ENCODE peak calls at places on chromosomes 13 and 19, in ten cellular contexts. J is left ventricle myocardium inferior; Y is uterus; I is SK-N-SH; D is heart right ventricle; O is neural progenitor cell; E is DND-41; N is OCI-LY7; Q is CD8-positive, alpha-beta T cell; U is esophagus squamous epithelium. M is an unnamed sample. For H3K4me1, the result is how much of the 10 kb centered on the place peaks cover.

GRCh38 chr19:13396256-13397080 is 109.8 kb downstream of the CACNA1A start:
- DNase-seq in J (peak), Y (no peak), I (no peak), D (peak), O (peak), E (no peak), N (peak), Q (no peak), U (no peak), M (no peak)

GRCh38 chr19:40687525-40688016 is 2.9 kb downstream of the NUMBL start:
- DNase-seq in J (peak), Y (peak), I (no peak), D (peak), O (no peak), E (no peak), N (no peak), Q (no peak), U (no peak), M (peak)

GRCh38 chr13:111177803-111178389 is 62.8 kb downstream of the ARHGEF7 start:
- DNase-seq in J (no peak), Y (no peak), I (no peak), D (no peak), O (no peak), E (no peak), N (no peak), Q (no peak), U (no peak), M (no peak)

GRCh38 chr19:35722897-35723296 is 5.1 kb downstream of the KMT2B start:
- DNase-seq in J (no peak), Y (no peak), I (no peak), D (no peak), O (no peak), E (no peak), N (no peak), Q (no peak), U (no peak), M (no peak)

GRCh38 chr13:28493740-28494536 is 990 bp downstream of the FLT1 start:
- DNase-seq in J (no peak), Y (no peak), I (peak), D (peak), O (peak), E (no peak), N (no peak), Q (no peak), U (no peak), M (no peak)

GRCh38 chr13:19674898-19675297 is 41.4 kb downstream of the MPHOSPH8 start:
- DNase-seq in J (no peak), Y (no peak), I (no peak), D (no peak), O (no peak), E (no peak), N (no peak), Q (no peak), U (no peak), M (no peak)

GRCh38 chr13:96091164-96091931 is 1.4 kb downstream of the HS6ST3 start:
- DNase-seq in J (peak), Y (peak), I (peak), D (peak), O (peak), E (no peak), N (no peak), Q (no peak), U (no peak), M (no peak)

GRCh38 chr19:4199699-4200293 is 17.3 kb downstream of the ANKRD24 start:
- DNase-seq in J (no peak), Y (no peak), I (peak), D (no peak), O (peak), E (no peak), N (no peak), Q (no peak), U (no peak), M (no peak)

GRCh38 chr13:45681101-45681500 is 21.0 kb upstream of the CBY2 start:
- DNase-seq in J (no peak), Y (no peak), I (no peak), D (no peak), O (no peak), E (no peak), N (no peak), Q (no peak), U (no peak), M (no peak)

GRCh38 chr19:18995804-18996241 is 37.5 kb downstream of the SUGP2 start:
- DNase-seq in J (peak), Y (no peak), I (peak), D (peak), O (peak), E (peak), N (peak), Q (no peak), U (no peak), M (no peak)

GRCh38 chr19:30324982-30325381 is 47.2 kb upstream of the ZNF536 start:
- DNase-seq in J (no peak), Y (no peak), I (no peak), D (no peak), O (no peak), E (no peak), N (no peak), Q (no peak), U (no peak), M (no peak)

GRCh38 chr19:1082165-1082927 is 12.8 kb downstream of the POLR2E start:
- DNase-seq in J (no peak), Y (no peak), I (peak), D (no peak), O (peak), E (peak), N (peak), Q (peak), U (no peak), M (no peak)

GRCh38 chr19:36152061-36152885 is at the start of gene COX7A1:
- DNase-seq in J (peak), Y (peak), I (no peak), D (peak), O (no peak), E (no peak), N (no peak), Q (no peak), U (no peak), M (peak)

GRCh38 chr19:16262618-16263017 is 62.0 kb upstream of the KLF2 start:
- DNase-seq in J (no peak), Y (no peak), I (peak), D (peak), O (no peak), E (no peak), N (no peak), Q (no peak), U (no peak), M (peak)

GRCh38 chr13:75365724-75366173 is 116.2 kb downstream of the TBC1D4 start:
- DNase-seq in J (no peak), Y (no peak), I (no peak), D (no peak), O (no peak), E (no peak), N (peak), Q (no peak), U (no peak), M (no peak)

GRCh38 chr19:12983091-12983490 is 12.2 kb upstream of the NFIX start:
- DNase-seq in J (no peak), Y (no peak), I (no peak), D (no peak), O (no peak), E (no peak), N (no peak), Q (no peak), U (no peak), M (no peak)

GRCh38 chr19:37304190-37304883 is 66.6 kb upstream of the ZNF527 start:
- DNase-seq in J (peak), Y (peak), I (peak), D (peak), O (peak), E (no peak), N (no peak), Q (no peak), U (no peak), M (no peak)

GRCh38 chr13:64556391-64556790 is 2673.7 kb downstream of the PCDH9 start:
- DNase-seq in J (no peak), Y (no peak), I (no peak), D (no peak), O (no peak), E (no peak), N (no peak), Q (no peak), U (no peak), M (no peak)

GRCh38 chr19:7832009-7832408 is 2.0 kb downstream of the EVI5L start:
- DNase-seq in J (no peak), Y (no peak), I (no peak), D (no peak), O (no peak), E (no peak), N (no peak), Q (no peak), U (no peak), M (no peak)

GRCh38 chr19:33252418-33252962 is 26.8 kb upstream of the SLC7A10 start:
- DNase-seq in J (no peak), Y (no peak), I (no peak), D (no peak), O (no peak), E (no peak), N (no peak), Q (no peak), U (no peak), M (no peak)

DNA sequence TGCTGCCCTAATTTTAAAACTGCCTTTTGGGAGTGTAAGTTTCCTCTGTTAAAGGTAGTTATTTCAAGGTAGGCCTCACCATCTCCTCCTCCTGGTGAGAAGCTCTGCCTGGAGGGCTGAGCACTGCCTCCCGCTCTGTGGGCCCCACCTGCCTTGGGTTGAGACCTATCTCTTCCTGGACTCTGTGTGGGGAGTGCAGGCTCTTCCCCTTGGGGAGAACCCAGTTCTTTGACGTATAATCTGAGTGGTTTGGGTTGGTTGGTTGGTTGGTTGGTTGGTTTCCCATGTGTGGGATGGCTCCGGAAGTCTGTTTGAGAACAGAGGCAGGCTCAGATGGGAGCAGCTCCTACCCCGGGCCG is 39.1 kb downstream of the ACTN4 start:
- DNase-seq in J (no peak), Y (no peak), I (no peak), D (no peak), O (no peak), E (no peak), N (no peak), Q (peak), U (no peak), M (no peak)
- H3K4me3 ChIP-seq in J (peak), Y (no peak), I (no peak), D (no peak), O (no peak), E (no peak), N (no peak), Q (no peak), U (no peak), M (no peak)

GRCh38 chr19:47122359-47123335 is 8.0 kb upstream of the SAE1 start:
- DNase-seq in J (no peak), Y (no peak), I (no peak), D (no peak), O (no peak), E (no peak), N (no peak), Q (no peak), U (no peak), M (no peak)
- H3K27ac ChIP-seq in J (no peak), Y (no peak), I (peak), D (no peak), O (no peak), E (no peak), N (no peak), Q (no peak), U (no peak), M (no peak)

GRCh38 chr13:40228981-40229380 is 437.5 kb downstream of the FOXO1 start:
- DNase-seq in J (no peak), Y (no peak), I (no peak), D (no peak), O (no peak), E (no peak), N (no peak), Q (no peak), U (no peak), M (no peak)

GRCh38 chr13:40233731-40234195 is 432.7 kb downstream of the FOXO1 start:
- DNase-seq in J (peak), Y (peak), I (no peak), D (peak), O (no peak), E (no peak), N (no peak), Q (no peak), U (no peak), M (no peak)

GRCh38 chr13:40230833-40231266 is 435.6 kb downstream of the FOXO1 start:
- DNase-seq in J (no peak), Y (peak), I (no peak), D (no peak), O (no peak), E (no peak), N (no peak), Q (no peak), U (no peak), M (no peak)

GRCh38 chr13:40232321-40232720 is 434.1 kb downstream of the FOXO1 start:
- DNase-seq in J (no peak), Y (no peak), I (no peak), D (no peak), O (peak), E (no peak), N (no peak), Q (no peak), U (no peak), M (no peak)

DNA sequence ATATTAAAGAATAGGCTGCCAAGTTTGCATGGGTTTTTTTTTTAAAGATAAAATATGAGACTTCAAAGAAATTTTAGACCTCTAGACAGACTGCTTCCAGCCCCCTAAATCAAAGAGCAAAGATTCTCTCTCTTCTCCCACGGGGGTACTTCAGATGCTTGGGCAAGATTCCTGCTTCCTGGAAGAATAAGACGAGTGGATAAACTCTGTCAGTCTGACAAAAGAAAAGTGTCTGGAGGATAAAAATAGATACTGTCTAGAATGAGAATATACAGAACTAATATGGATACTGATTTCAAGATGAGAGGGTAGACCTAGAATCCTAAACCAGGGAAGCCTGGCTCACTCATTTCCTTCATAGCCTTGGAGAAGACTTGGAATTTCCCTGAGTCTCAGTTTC is 435.1 kb downstream of the FOXO1 start:
- DNase-seq in J (no peak), Y (peak), I (no peak), D (no peak), O (no peak), E (no peak), N (no peak), Q (no peak), U (no peak), M (no peak)
- H3K4me1 ChIP-seq in J (under half), Y (under half), I (under half), D (under half), O (under half), E (under half), N (under half), Q (under half), U (under half), M (under half)

GRCh38 chr19:50178859-50179537 is 15.9 kb upstream of the IZUMO2 start:
- DNase-seq in J (no peak), Y (no peak), I (no peak), D (no peak), O (no peak), E (no peak), N (peak), Q (no peak), U (no peak), M (no peak)
- H3K4me3 ChIP-seq in J (no peak), Y (no peak), I (no peak), D (no peak), O (no peak), E (no peak), N (no peak), Q (no peak), U (no peak), M (no peak)

GRCh38 chr13:76875256-76875655 is 10.9 kb downstream of the KCTD12 start:
- DNase-seq in J (no peak), Y (no peak), I (no peak), D (no peak), O (no peak), E (no peak), N (no peak), Q (no peak), U (no peak), M (no peak)

GRCh38 chr13:76882431-76882830 is 3.8 kb downstream of the KCTD12 start:
- DNase-seq in J (no peak), Y (no peak), I (no peak), D (no peak), O (no peak), E (no peak), N (no peak), Q (no peak), U (no peak), M (no peak)

GRCh38 chr13:76879876-76880270 is 6.3 kb downstream of the KCTD12 start:
- DNase-seq in J (no peak), Y (no peak), I (no peak), D (no peak), O (no peak), E (no peak), N (no peak), Q (no peak), U (no peak), M (no peak)

GRCh38 chr13:76878043-76878442 is 8.2 kb downstream of the KCTD12 start:
- DNase-seq in J (no peak), Y (no peak), I (no peak), D (no peak), O (no peak), E (no peak), N (no peak), Q (no peak), U (no peak), M (no peak)

GRCh38 chr13:76879211-76879875 is 6.9 kb downstream of the KCTD12 start:
- DNase-seq in J (peak), Y (peak), I (peak), D (peak), O (no peak), E (peak), N (no peak), Q (peak), U (peak), M (peak)
- H3K27ac ChIP-seq in J (peak), Y (peak), I (peak), D (peak), O (no peak), E (peak), N (no peak), Q (no peak), U (peak), M (peak)

GRCh38 chr19:47109541-47110375 is 3.8 kb downstream of the ZC3H4 start:
- DNase-seq in J (no peak), Y (peak), I (no peak), D (no peak), O (no peak), E (peak), N (peak), Q (peak), U (no peak), M (no peak)
- H3K4me1 ChIP-seq in J (half or more), Y (under half), I (under half), D (half or more), O (under half), E (half or more), N (under half), Q (half or more), U (under half), M (under half)